ENCODE peak calls at places on chromosomes 5 and 9, in nine cellular contexts. One of them, this sample, is unnamed.

GRCh38 chr5:174789596-174789995 is 65.2 kb downstream of the MSX2 start:
- DNase-seq in ovary: no peak
- DNase-seq in SK-N-SH: no peak
- DNase-seq in stomach: no peak
- DNase-seq in tibial nerve: no peak
- DNase-seq in sigmoid colon: no peak
- DNase-seq in H1: no peak
- DNase-seq in GM12878: no peak
- DNase-seq in suprapubic skin: no peak
- DNase-seq in this sample: no peak

GRCh38 chr5:38660194-38660668 is 103.8 kb upstream of the LIFR start:
- DNase-seq in ovary: no peak
- DNase-seq in SK-N-SH: no peak
- DNase-seq in stomach: no peak
- DNase-seq in tibial nerve: no peak
- DNase-seq in sigmoid colon: no peak
- DNase-seq in H1: no peak
- DNase-seq in GM12878: no peak
- DNase-seq in suprapubic skin: no peak
- DNase-seq in this sample: no peak

GRCh38 chr9:108553111-108553635 is 302.6 kb downstream of the ACTL7B start:
- DNase-seq in ovary: no peak
- DNase-seq in SK-N-SH: no peak
- DNase-seq in stomach: no peak
- DNase-seq in tibial nerve: no peak
- DNase-seq in sigmoid colon: no peak
- DNase-seq in H1: no peak
- DNase-seq in GM12878: no peak
- DNase-seq in suprapubic skin: no peak
- DNase-seq in this sample: no peak

GRCh38 chr5:17314907-17315471 is 97.6 kb downstream of the BASP1 start:
- DNase-seq in ovary: no peak
- DNase-seq in SK-N-SH: no peak
- DNase-seq in stomach: no peak
- DNase-seq in tibial nerve: no peak
- DNase-seq in sigmoid colon: no peak
- DNase-seq in H1: no peak
- DNase-seq in GM12878: peak
- DNase-seq in suprapubic skin: no peak
- DNase-seq in this sample: no peak

GRCh38 chr5:168822745-168823281 is 243.6 kb upstream of the PANK3 start:
- DNase-seq in ovary: no peak
- DNase-seq in SK-N-SH: no peak
- DNase-seq in stomach: no peak
- DNase-seq in tibial nerve: no peak
- DNase-seq in sigmoid colon: no peak
- DNase-seq in H1: no peak
- DNase-seq in GM12878: peak
- DNase-seq in suprapubic skin: no peak
- DNase-seq in this sample: no peak

GRCh38 chr9:22118810-22119479 is 109.8 kb upstream of the CDKN2B start:
- DNase-seq in ovary: no peak
- DNase-seq in SK-N-SH: no peak
- DNase-seq in stomach: no peak
- DNase-seq in tibial nerve: no peak
- DNase-seq in sigmoid colon: no peak
- DNase-seq in H1: no peak
- DNase-seq in GM12878: no peak
- DNase-seq in suprapubic skin: no peak
- DNase-seq in this sample: no peak

GRCh38 chr5:119453045-119453383 is 717 bp downstream of the HSD17B4 start:
- DNase-seq in ovary: no peak
- DNase-seq in SK-N-SH: peak
- DNase-seq in stomach: peak
- DNase-seq in tibial nerve: no peak
- DNase-seq in sigmoid colon: no peak
- DNase-seq in H1: no peak
- DNase-seq in GM12878: no peak
- DNase-seq in suprapubic skin: no peak
- DNase-seq in this sample: peak

GRCh38 chr5:139919308-139919707 is 123.7 kb downstream of the PSD2 start:
- DNase-seq in ovary: no peak
- DNase-seq in SK-N-SH: no peak
- DNase-seq in stomach: no peak
- DNase-seq in tibial nerve: no peak
- DNase-seq in sigmoid colon: no peak
- DNase-seq in H1: no peak
- DNase-seq in GM12878: no peak
- DNase-seq in suprapubic skin: no peak
- DNase-seq in this sample: no peak

GRCh38 chr5:75584641-75585040 is 26.6 kb upstream of the ANKDD1B start:
- DNase-seq in ovary: no peak
- DNase-seq in SK-N-SH: no peak
- DNase-seq in stomach: no peak
- DNase-seq in tibial nerve: no peak
- DNase-seq in sigmoid colon: no peak
- DNase-seq in H1: no peak
- DNase-seq in GM12878: no peak
- DNase-seq in suprapubic skin: no peak
- DNase-seq in this sample: no peak

GRCh38 chr5:122354293-122354692 is 42.3 kb downstream of the SNCAIP start:
- DNase-seq in ovary: no peak
- DNase-seq in SK-N-SH: no peak
- DNase-seq in stomach: no peak
- DNase-seq in tibial nerve: no peak
- DNase-seq in sigmoid colon: no peak
- DNase-seq in H1: peak
- DNase-seq in GM12878: no peak
- DNase-seq in suprapubic skin: no peak
- DNase-seq in this sample: no peak

GRCh38 chr9:70049236-70049635 is 5.6 kb downstream of the MAMDC2 start:
- DNase-seq in ovary: peak
- DNase-seq in SK-N-SH: no peak
- DNase-seq in stomach: peak
- DNase-seq in tibial nerve: peak
- DNase-seq in sigmoid colon: peak
- DNase-seq in H1: no peak
- DNase-seq in GM12878: no peak
- DNase-seq in suprapubic skin: peak
- DNase-seq in this sample: peak

GRCh38 chr9:18274693-18275092 is 199.3 kb upstream of the ADAMTSL1 start:
- DNase-seq in ovary: no peak
- DNase-seq in SK-N-SH: no peak
- DNase-seq in stomach: no peak
- DNase-seq in tibial nerve: no peak
- DNase-seq in sigmoid colon: no peak
- DNase-seq in H1: no peak
- DNase-seq in GM12878: no peak
- DNase-seq in suprapubic skin: no peak
- DNase-seq in this sample: no peak

GRCh38 chr5:33509036-33509435 is 68.3 kb downstream of the TARS1 start:
- DNase-seq in ovary: no peak
- DNase-seq in SK-N-SH: no peak
- DNase-seq in stomach: no peak
- DNase-seq in tibial nerve: no peak
- DNase-seq in sigmoid colon: no peak
- DNase-seq in H1: no peak
- DNase-seq in GM12878: no peak
- DNase-seq in suprapubic skin: no peak
- DNase-seq in this sample: no peak

GRCh38 chr5:15014809-15015208 is 143.2 kb upstream of the ANKH start:
- DNase-seq in ovary: no peak
- DNase-seq in SK-N-SH: no peak
- DNase-seq in stomach: no peak
- DNase-seq in tibial nerve: no peak
- DNase-seq in sigmoid colon: no peak
- DNase-seq in H1: no peak
- DNase-seq in GM12878: no peak
- DNase-seq in suprapubic skin: no peak
- DNase-seq in this sample: no peak
- TF ChIP-seq EP300 in ovary: no peak
- TF ChIP-seq EP300 in SK-N-SH: no peak
- TF ChIP-seq EP300 in stomach: no peak
- TF ChIP-seq EP300 in tibial nerve: no peak
- TF ChIP-seq EP300 in sigmoid colon: no peak
- TF ChIP-seq EP300 in H1: no peak
- TF ChIP-seq EP300 in GM12878: no peak
- TF ChIP-seq EP300 in suprapubic skin: no peak
- TF ChIP-seq EP300 in this sample: no peak

DNA sequence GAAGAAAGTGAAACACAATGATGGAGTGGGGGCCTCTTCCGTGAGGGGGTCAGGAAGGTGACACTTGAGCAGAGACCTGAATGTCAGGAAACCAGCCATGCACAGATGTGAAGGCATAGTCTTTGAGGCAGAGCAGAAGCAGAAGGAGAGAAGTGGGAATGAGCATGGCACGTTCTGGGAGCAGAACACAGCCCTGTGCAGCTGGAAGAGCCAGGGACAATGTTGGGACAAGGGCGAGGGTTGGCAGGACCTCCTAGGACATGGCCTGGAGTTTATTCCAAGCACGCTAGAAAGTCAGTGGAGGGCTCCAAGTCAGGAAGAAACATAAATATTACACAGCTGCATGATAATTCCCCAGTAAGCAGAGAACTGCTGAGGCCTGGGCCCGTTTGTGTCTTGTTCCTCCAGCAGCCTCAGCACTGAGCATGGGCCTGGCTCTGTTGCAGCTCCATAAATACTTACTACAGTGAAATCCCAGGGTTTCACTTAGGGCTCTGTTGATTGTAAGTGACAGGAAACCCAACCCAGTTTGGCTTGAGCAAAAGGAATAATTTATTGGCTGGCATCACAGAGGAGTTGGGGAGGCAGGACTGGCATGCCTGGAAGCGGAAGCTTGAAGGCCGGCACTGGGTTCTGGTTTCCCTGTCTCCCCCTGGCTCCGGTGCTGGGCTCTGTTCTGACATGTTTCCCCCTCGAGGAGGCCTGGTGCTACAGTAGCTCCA is 66.2 kb downstream of the MVB12B start:
- DNase-seq in ovary: no peak
- DNase-seq in SK-N-SH: no peak
- DNase-seq in stomach: no peak
- DNase-seq in tibial nerve: no peak
- DNase-seq in sigmoid colon: peak
- DNase-seq in H1: no peak
- DNase-seq in GM12878: no peak
- DNase-seq in suprapubic skin: no peak
- DNase-seq in this sample: no peak
- TF ChIP-seq EP300 in ovary: no peak
- TF ChIP-seq EP300 in SK-N-SH: no peak
- TF ChIP-seq EP300 in stomach: no peak
- TF ChIP-seq EP300 in tibial nerve: peak
- TF ChIP-seq EP300 in sigmoid colon: no peak
- TF ChIP-seq EP300 in H1: no peak
- TF ChIP-seq EP300 in GM12878: no peak
- TF ChIP-seq EP300 in suprapubic skin: no peak
- TF ChIP-seq EP300 in this sample: no peak

DNA sequence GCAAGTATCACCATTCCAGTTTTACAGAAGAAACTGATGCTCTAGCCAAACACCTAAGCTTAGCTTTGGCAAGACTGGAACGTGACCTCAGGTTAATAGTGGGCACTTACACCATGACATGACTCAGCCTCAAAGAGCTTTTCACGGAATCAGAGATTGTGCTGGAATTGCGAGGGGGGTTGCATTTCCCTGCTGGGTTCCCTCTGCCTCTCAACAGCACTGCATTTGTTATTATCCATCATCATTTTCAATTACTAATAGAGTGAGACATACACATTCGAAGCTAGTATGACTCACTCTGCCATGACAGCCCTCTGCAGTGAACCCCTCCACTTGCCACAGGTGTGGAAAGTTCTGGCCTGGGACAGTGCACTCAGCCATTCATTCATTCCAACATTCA is 8.0 kb downstream of the SPOCK1 start:
- DNase-seq in ovary: no peak
- DNase-seq in SK-N-SH: no peak
- DNase-seq in stomach: no peak
- DNase-seq in tibial nerve: no peak
- DNase-seq in sigmoid colon: no peak
- DNase-seq in H1: no peak
- DNase-seq in GM12878: no peak
- DNase-seq in suprapubic skin: no peak
- DNase-seq in this sample: no peak
- TF ChIP-seq EP300 in ovary: no peak
- TF ChIP-seq EP300 in SK-N-SH: no peak
- TF ChIP-seq EP300 in stomach: no peak
- TF ChIP-seq EP300 in tibial nerve: no peak
- TF ChIP-seq EP300 in sigmoid colon: no peak
- TF ChIP-seq EP300 in H1: no peak
- TF ChIP-seq EP300 in GM12878: no peak
- TF ChIP-seq EP300 in suprapubic skin: no peak
- TF ChIP-seq EP300 in this sample: no peak

GRCh38 chr5:94615843-94616242 is 2.6 kb downstream of the KIAA0825 start:
- DNase-seq in ovary: no peak
- DNase-seq in SK-N-SH: no peak
- DNase-seq in stomach: no peak
- DNase-seq in tibial nerve: no peak
- DNase-seq in sigmoid colon: no peak
- DNase-seq in H1: no peak
- DNase-seq in GM12878: no peak
- DNase-seq in suprapubic skin: no peak
- DNase-seq in this sample: no peak

GRCh38 chr5:94618029-94618492 is 343 bp downstream of the KIAA0825 start:
- DNase-seq in ovary: peak
- DNase-seq in SK-N-SH: peak
- DNase-seq in stomach: peak
- DNase-seq in tibial nerve: peak
- DNase-seq in sigmoid colon: peak
- DNase-seq in H1: no peak
- DNase-seq in GM12878: no peak
- DNase-seq in suprapubic skin: peak
- DNase-seq in this sample: peak

GRCh38 chr5:94618493-94619328 is at the start of the genes KIAA0825 and SLF1:
- DNase-seq in ovary: peak
- DNase-seq in SK-N-SH: peak
- DNase-seq in stomach: peak
- DNase-seq in tibial nerve: peak
- DNase-seq in sigmoid colon: peak
- DNase-seq in H1: peak
- DNase-seq in GM12878: peak
- DNase-seq in suprapubic skin: peak
- DNase-seq in this sample: peak

GRCh38 chr5:94614156-94614805 is 4.1 kb downstream of the KIAA0825 start:
- DNase-seq in ovary: no peak
- DNase-seq in SK-N-SH: no peak
- DNase-seq in stomach: no peak
- DNase-seq in tibial nerve: no peak
- DNase-seq in sigmoid colon: no peak
- DNase-seq in H1: no peak
- DNase-seq in GM12878: no peak
- DNase-seq in suprapubic skin: no peak
- DNase-seq in this sample: no peak

DNA sequence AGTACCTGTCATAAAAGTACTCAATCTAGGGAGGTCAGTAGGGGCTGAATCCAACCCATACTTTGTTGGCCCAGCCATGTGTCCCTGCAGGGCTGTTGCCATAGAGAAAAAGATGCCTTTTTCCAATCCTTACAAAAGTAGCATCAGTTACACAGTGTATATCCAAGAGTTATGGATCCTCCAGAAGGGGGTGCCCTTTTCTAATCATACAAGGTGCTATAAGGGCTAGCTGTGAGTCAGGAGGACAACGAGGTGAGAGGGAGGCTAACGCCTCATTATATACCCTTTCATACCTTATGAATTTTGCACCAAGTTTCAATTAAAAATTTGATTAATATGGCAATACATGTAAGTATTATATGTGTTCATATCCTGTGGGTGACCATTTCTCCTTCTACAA is 4.8 kb downstream of the KIAA0825 start:
- DNase-seq in ovary: no peak
- DNase-seq in SK-N-SH: peak
- DNase-seq in stomach: no peak
- DNase-seq in tibial nerve: no peak
- DNase-seq in sigmoid colon: no peak
- DNase-seq in H1: no peak
- DNase-seq in GM12878: no peak
- DNase-seq in suprapubic skin: no peak
- DNase-seq in this sample: no peak
- TF ChIP-seq EP300 in ovary: no peak
- TF ChIP-seq EP300 in SK-N-SH: no peak
- TF ChIP-seq EP300 in stomach: no peak
- TF ChIP-seq EP300 in tibial nerve: no peak
- TF ChIP-seq EP300 in sigmoid colon: no peak
- TF ChIP-seq EP300 in H1: no peak
- TF ChIP-seq EP300 in GM12878: no peak
- TF ChIP-seq EP300 in suprapubic skin: no peak
- TF ChIP-seq EP300 in this sample: no peak

This sample was measured in transverse colon.